ENCODE peak calls at places on chromosomes 6 and 20, in six cellular contexts. One of them, this sample, is unnamed.

GRCh38 chr20:60026010-60026409 is 67.8 kb downstream of the CDH26 start:
- DNase-seq in IMR-90: no peak
- DNase-seq in H9: no peak
- DNase-seq in neuronal stem cell: no peak
- DNase-seq in trophoblast cell: no peak
- DNase-seq in mesenchymal stem cell: no peak
- DNase-seq in this sample: no peak

GRCh38 chr6:136491251-136491650 is 59.0 kb downstream of the MAP7 start:
- DNase-seq in IMR-90: no peak
- DNase-seq in H9: no peak
- DNase-seq in neuronal stem cell: no peak
- DNase-seq in trophoblast cell: no peak
- DNase-seq in mesenchymal stem cell: no peak
- DNase-seq in this sample: no peak

GRCh38 chr6:36827261-36828079 is 11.8 kb downstream of the CPNE5 start:
- DNase-seq in IMR-90: peak
- DNase-seq in H9: no peak
- DNase-seq in neuronal stem cell: no peak
- DNase-seq in trophoblast cell: peak
- DNase-seq in mesenchymal stem cell: peak
- DNase-seq in this sample: no peak

GRCh38 chr6:105794263-105794662 is 291.9 kb upstream of the PRDM1 start:
- DNase-seq in IMR-90: no peak
- DNase-seq in H9: peak
- DNase-seq in neuronal stem cell: no peak
- DNase-seq in trophoblast cell: peak
- DNase-seq in mesenchymal stem cell: peak
- DNase-seq in this sample: no peak

GRCh38 chr20:59819496-59820203 is 113.8 kb downstream of the SYCP2 start:
- DNase-seq in IMR-90: no peak
- DNase-seq in H9: peak
- DNase-seq in neuronal stem cell: no peak
- DNase-seq in trophoblast cell: no peak
- DNase-seq in mesenchymal stem cell: no peak
- DNase-seq in this sample: no peak

GRCh38 chr6:87100216-87100615 is 5.3 kb upstream of the CGA start:
- DNase-seq in IMR-90: peak
- DNase-seq in H9: no peak
- DNase-seq in neuronal stem cell: no peak
- DNase-seq in trophoblast cell: no peak
- DNase-seq in mesenchymal stem cell: no peak
- DNase-seq in this sample: no peak

GRCh38 chr6:46271728-46272127 is 100.9 kb upstream of the ENPP5 start:
- DNase-seq in IMR-90: no peak
- DNase-seq in H9: no peak
- DNase-seq in neuronal stem cell: no peak
- DNase-seq in trophoblast cell: no peak
- DNase-seq in mesenchymal stem cell: no peak
- DNase-seq in this sample: no peak

GRCh38 chr6:56741472-56741871 is 98.8 kb upstream of the DST start:
- DNase-seq in IMR-90: no peak
- DNase-seq in H9: no peak
- DNase-seq in neuronal stem cell: no peak
- DNase-seq in trophoblast cell: no peak
- DNase-seq in mesenchymal stem cell: no peak
- DNase-seq in this sample: no peak

GRCh38 chr6:79420054-79420453 is 117.2 kb downstream of the LCA5 start:
- DNase-seq in IMR-90: no peak
- DNase-seq in H9: no peak
- DNase-seq in neuronal stem cell: no peak
- DNase-seq in trophoblast cell: peak
- DNase-seq in mesenchymal stem cell: no peak
- DNase-seq in this sample: no peak

GRCh38 chr6:90415178-90415577 is 118.5 kb upstream of the BACH2 start:
- DNase-seq in IMR-90: no peak
- DNase-seq in H9: no peak
- DNase-seq in neuronal stem cell: no peak
- DNase-seq in trophoblast cell: no peak
- DNase-seq in mesenchymal stem cell: no peak
- DNase-seq in this sample: no peak

GRCh38 chr6:112701201-112701600 is 354.1 kb downstream of the RFPL4B start:
- DNase-seq in IMR-90: peak
- DNase-seq in H9: no peak
- DNase-seq in neuronal stem cell: no peak
- DNase-seq in trophoblast cell: no peak
- DNase-seq in mesenchymal stem cell: peak
- DNase-seq in this sample: no peak

GRCh38 chr6:93417421-93417996 is 1.9 kb downstream of the EPHA7 start:
- DNase-seq in IMR-90: no peak
- DNase-seq in H9: no peak
- DNase-seq in neuronal stem cell: peak
- DNase-seq in trophoblast cell: no peak
- DNase-seq in mesenchymal stem cell: peak
- DNase-seq in this sample: no peak

GRCh38 chr6:156657311-156657710 is 119.9 kb upstream of the ARID1B start:
- DNase-seq in IMR-90: no peak
- DNase-seq in H9: no peak
- DNase-seq in neuronal stem cell: no peak
- DNase-seq in trophoblast cell: no peak
- DNase-seq in mesenchymal stem cell: no peak
- DNase-seq in this sample: no peak

DNA sequence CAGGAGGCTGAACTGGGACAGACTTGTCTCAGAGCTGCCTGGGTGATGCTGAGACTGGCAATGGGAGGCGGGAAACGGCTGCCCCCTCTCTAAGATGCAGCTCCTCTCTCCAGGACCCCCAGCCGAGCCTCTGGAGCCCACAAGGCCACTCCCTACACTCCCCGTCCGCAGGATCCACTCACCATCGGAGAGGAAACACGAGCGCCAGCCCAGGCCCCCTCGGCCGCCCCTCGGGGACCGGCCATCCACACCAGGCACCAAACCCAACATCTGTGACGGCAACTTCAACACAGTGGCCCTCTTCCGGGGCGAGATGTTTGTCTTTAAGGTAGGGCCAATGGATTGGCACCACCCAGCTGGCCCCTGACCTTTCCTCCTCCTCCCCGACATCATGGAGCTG is 10.8 kb downstream of the MMP24OS start:
- DNase-seq in IMR-90: no peak
- DNase-seq in H9: no peak
- DNase-seq in neuronal stem cell: no peak
- DNase-seq in trophoblast cell: no peak
- DNase-seq in mesenchymal stem cell: no peak
- DNase-seq in this sample: no peak
- H3K14ac ChIP-seq in IMR-90: no peak
- H3K14ac ChIP-seq in H9: no peak
- H3K14ac ChIP-seq in neuronal stem cell: no peak
- H3K14ac ChIP-seq in trophoblast cell: peak
- H3K14ac ChIP-seq in mesenchymal stem cell: no peak
- H3K14ac ChIP-seq in this sample: no peak

GRCh38 chr6:20810732-20811111 is 276.5 kb downstream of the CDKAL1 start:
- DNase-seq in IMR-90: no peak
- DNase-seq in H9: no peak
- DNase-seq in neuronal stem cell: no peak
- DNase-seq in trophoblast cell: no peak
- DNase-seq in mesenchymal stem cell: no peak
- DNase-seq in this sample: no peak

GRCh38 chr6:20811112-20811746 is 277.0 kb downstream of the CDKAL1 start:
- DNase-seq in IMR-90: peak
- DNase-seq in H9: peak
- DNase-seq in neuronal stem cell: peak
- DNase-seq in trophoblast cell: peak
- DNase-seq in mesenchymal stem cell: peak
- DNase-seq in this sample: peak

GRCh38 chr6:20806669-20807068 is 272.4 kb downstream of the CDKAL1 start:
- DNase-seq in IMR-90: no peak
- DNase-seq in H9: no peak
- DNase-seq in neuronal stem cell: no peak
- DNase-seq in trophoblast cell: no peak
- DNase-seq in mesenchymal stem cell: no peak
- DNase-seq in this sample: no peak

GRCh38 chr6:20808439-20808838 is 274.2 kb downstream of the CDKAL1 start:
- DNase-seq in IMR-90: no peak
- DNase-seq in H9: no peak
- DNase-seq in neuronal stem cell: no peak
- DNase-seq in trophoblast cell: no peak
- DNase-seq in mesenchymal stem cell: no peak
- DNase-seq in this sample: no peak

GRCh38 chr6:20808984-20809383 is 274.7 kb downstream of the CDKAL1 start:
- DNase-seq in IMR-90: no peak
- DNase-seq in H9: no peak
- DNase-seq in neuronal stem cell: no peak
- DNase-seq in trophoblast cell: peak
- DNase-seq in mesenchymal stem cell: peak
- DNase-seq in this sample: no peak
- H3K14ac ChIP-seq in IMR-90: no peak
- H3K14ac ChIP-seq in H9: no peak
- H3K14ac ChIP-seq in neuronal stem cell: no peak
- H3K14ac ChIP-seq in trophoblast cell: no peak
- H3K14ac ChIP-seq in mesenchymal stem cell: no peak
- H3K14ac ChIP-seq in this sample: no peak

GRCh38 chr6:145845557-145845956 is 31.0 kb upstream of the FBXO30 start:
- DNase-seq in IMR-90: no peak
- DNase-seq in H9: no peak
- DNase-seq in neuronal stem cell: no peak
- DNase-seq in trophoblast cell: no peak
- DNase-seq in mesenchymal stem cell: no peak
- DNase-seq in this sample: no peak
- H3K14ac ChIP-seq in IMR-90: no peak
- H3K14ac ChIP-seq in H9: no peak
- H3K14ac ChIP-seq in neuronal stem cell: no peak
- H3K14ac ChIP-seq in trophoblast cell: no peak
- H3K14ac ChIP-seq in mesenchymal stem cell: no peak
- H3K14ac ChIP-seq in this sample: no peak

GRCh38 chr6:39465539-39465938 is 143.0 kb upstream of the KCNK16 start:
- DNase-seq in IMR-90: no peak
- DNase-seq in H9: no peak
- DNase-seq in neuronal stem cell: no peak
- DNase-seq in trophoblast cell: no peak
- DNase-seq in mesenchymal stem cell: no peak
- DNase-seq in this sample: no peak
- H3K14ac ChIP-seq in IMR-90: no peak
- H3K14ac ChIP-seq in H9: no peak
- H3K14ac ChIP-seq in neuronal stem cell: no peak
- H3K14ac ChIP-seq in trophoblast cell: no peak
- H3K14ac ChIP-seq in mesenchymal stem cell: no peak
- H3K14ac ChIP-seq in this sample: no peak

DNA sequence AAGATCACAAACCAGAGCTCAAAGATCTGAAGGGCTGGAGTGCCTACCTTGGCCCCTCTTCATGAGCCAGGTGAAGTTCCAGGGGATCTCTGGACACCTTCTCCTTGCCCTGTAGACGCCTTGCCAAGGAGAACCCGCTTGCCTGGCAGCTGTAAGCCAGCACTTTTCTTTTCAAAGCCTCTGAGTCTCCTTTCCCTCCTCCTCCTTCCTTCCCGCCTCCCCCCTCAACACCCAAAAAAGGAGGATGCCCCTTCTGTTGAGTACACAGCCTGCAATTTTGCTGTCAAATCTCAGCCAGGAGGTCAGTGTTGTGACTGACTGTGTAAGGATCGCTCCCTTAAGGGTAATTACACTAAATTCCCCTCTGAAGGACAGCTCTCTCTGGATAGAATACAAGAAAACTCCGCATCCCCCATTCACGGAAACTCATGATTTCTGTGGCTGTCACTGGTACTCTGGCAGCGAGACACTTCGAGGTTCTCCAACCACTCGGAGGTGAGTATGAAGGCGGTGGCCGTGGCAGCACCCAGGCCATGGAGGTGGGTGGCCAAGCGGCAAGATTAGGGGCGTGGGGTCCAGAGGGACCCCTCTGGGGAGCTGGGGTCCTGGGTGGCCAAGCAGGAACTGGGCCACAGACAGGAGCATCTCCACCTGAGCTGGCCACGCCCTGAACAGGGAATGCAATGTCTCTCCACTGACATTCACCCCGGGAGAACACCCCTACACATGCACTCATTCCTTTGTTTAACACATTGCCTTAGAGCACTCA is 23.2 kb upstream of the FOXP4 start:
- DNase-seq in IMR-90: no peak
- DNase-seq in H9: no peak
- DNase-seq in neuronal stem cell: no peak
- DNase-seq in trophoblast cell: no peak
- DNase-seq in mesenchymal stem cell: no peak
- DNase-seq in this sample: no peak
- H3K14ac ChIP-seq in IMR-90: no peak
- H3K14ac ChIP-seq in H9: no peak
- H3K14ac ChIP-seq in neuronal stem cell: no peak
- H3K14ac ChIP-seq in trophoblast cell: no peak
- H3K14ac ChIP-seq in mesenchymal stem cell: no peak
- H3K14ac ChIP-seq in this sample: no peak

DNA sequence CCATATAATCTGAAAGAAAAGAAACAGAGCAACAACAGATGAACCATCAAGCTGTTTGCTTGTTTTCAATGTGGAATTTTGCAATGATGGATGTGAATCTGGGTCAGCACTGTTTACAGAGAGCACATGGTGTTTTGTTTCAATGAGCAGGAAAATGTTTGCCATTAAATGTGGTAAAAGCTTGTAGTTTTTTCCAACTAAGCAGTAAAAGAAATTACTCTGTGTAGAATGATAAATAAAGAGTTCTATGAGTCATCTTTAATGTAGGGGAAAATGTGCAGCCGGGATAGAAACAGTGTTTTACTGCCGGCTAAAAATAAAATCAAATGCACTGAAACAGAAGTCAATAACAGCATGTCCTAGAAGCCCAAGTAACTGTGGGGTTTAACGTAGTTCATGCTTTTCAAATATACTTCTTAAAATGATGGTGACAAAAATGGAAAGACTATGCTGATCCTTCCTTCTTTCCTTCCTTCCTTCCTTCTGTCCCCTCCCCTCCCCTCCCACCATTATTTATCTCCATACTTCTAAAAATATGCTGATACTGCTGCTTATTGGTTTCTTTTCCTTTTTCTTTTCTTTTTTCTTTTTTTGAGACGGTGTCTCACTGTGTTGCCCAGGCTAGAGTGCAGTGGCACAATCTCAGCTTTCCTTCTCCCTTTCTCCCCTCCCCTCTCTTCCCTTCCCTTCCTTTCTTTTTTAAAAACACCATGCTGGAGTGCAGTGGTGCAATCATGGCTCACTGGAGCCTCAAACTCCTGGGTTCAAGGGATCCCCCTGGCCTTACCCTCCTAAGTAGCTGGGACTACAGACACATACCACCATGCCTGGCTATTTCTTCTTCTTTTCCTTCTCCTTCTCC is 6.3 kb upstream of the NAA20 start:
- DNase-seq in IMR-90: peak
- DNase-seq in H9: no peak
- DNase-seq in neuronal stem cell: no peak
- DNase-seq in trophoblast cell: no peak
- DNase-seq in mesenchymal stem cell: peak
- DNase-seq in this sample: no peak
- H3K14ac ChIP-seq in IMR-90: no peak
- H3K14ac ChIP-seq in H9: no peak
- H3K14ac ChIP-seq in neuronal stem cell: no peak
- H3K14ac ChIP-seq in trophoblast cell: no peak
- H3K14ac ChIP-seq in mesenchymal stem cell: no peak
- H3K14ac ChIP-seq in this sample: no peak

This sample was measured in H1.